ENCODE peak calls at places on chromosome 20, in six cellular contexts. B is transverse colon, W is RWPE1, Z is OCI-LY7, D is epithelial cell of proximal tubule, Y is BJ. F is an unnamed sample.

GRCh38 chr20:62219992-62220665 is at the start of gene HRH3:
- DNase-seq in B (peak; percentile 25), W (peak; percentile 84), Z (peak; percentile 56), D (no peak), Y (no peak), F (peak; percentile 81)

GRCh38 chr20:51534764-51535386 is 7.6 kb downstream of the NFATC2 start:
- DNase-seq in B (no peak), W (no peak), Z (no peak), D (no peak), Y (no peak), F (no peak)

GRCh38 chr20:51697119-51697826 is 70.9 kb downstream of the ATP9A start:
- DNase-seq in B (no peak), W (no peak), Z (no peak), D (no peak), Y (no peak), F (no peak)

GRCh38 chr20:62330576-62331317 is 27.9 kb downstream of the ADRM1 start:
- DNase-seq in B (no peak), W (no peak), Z (no peak), D (no peak), Y (no peak), F (no peak)

GRCh38 chr20:9054176-9054575 is 14.7 kb upstream of the PLCB4 start:
- DNase-seq in B (no peak), W (no peak), Z (no peak), D (no peak), Y (peak; percentile 59), F (peak; percentile 24)

GRCh38 chr20:6744805-6745204 is 22.7 kb upstream of the BMP2 start:
- DNase-seq in B (no peak), W (no peak), Z (no peak), D (no peak), Y (no peak), F (no peak)

GRCh38 chr20:44095831-44096230 is 91.2 kb downstream of the JPH2 start:
- DNase-seq in B (no peak), W (no peak), Z (no peak), D (no peak), Y (no peak), F (no peak)

GRCh38 chr20:37295001-37295400 is 5.5 kb downstream of the MANBAL start:
- DNase-seq in B (no peak), W (peak; percentile 99), Z (no peak), D (peak; percentile 96), Y (peak; percentile 97), F (no peak)

GRCh38 chr20:60403105-60403741 is 445.0 kb downstream of the CDH26 start:
- DNase-seq in B (no peak), W (no peak), Z (peak; percentile 84), D (no peak), Y (no peak), F (no peak)

GRCh38 chr20:51678041-51678697 is 90.0 kb downstream of the ATP9A start:
- DNase-seq in B (no peak), W (no peak), Z (no peak), D (no peak), Y (no peak), F (peak; percentile 18)

GRCh38 chr20:20366896-20367680 is 816 bp upstream of the INSM1 start:
- DNase-seq in B (no peak), W (no peak), Z (no peak), D (no peak), Y (no peak), F (no peak)

GRCh38 chr20:37907677-37908397 is 4.9 kb downstream of the VSTM2L start:
- DNase-seq in B (no peak), W (peak; percentile 75), Z (no peak), D (peak; percentile 56), Y (peak; percentile 38), F (peak; percentile 67)

GRCh38 chr20:8912731-8913130 is 156.2 kb upstream of the PLCB4 start:
- DNase-seq in B (no peak), W (no peak), Z (no peak), D (no peak), Y (no peak), F (no peak)

GRCh38 chr20:48283470-48284110 is 498.3 kb upstream of the SULF2 start:
- DNase-seq in B (peak; percentile 25), W (peak; percentile 86), Z (no peak), D (peak; percentile 92), Y (peak; percentile 69), F (no peak)

GRCh38 chr20:24673678-24674570 is 204.5 kb downstream of the SYNDIG1 start:
- DNase-seq in B (no peak), W (peak; percentile 44), Z (no peak), D (peak; percentile 42), Y (no peak), F (no peak)

GRCh38 chr20:48026981-48027592 is 241.8 kb upstream of the SULF2 start:
- DNase-seq in B (no peak), W (no peak), Z (peak; percentile 55), D (no peak), Y (no peak), F (no peak)

GRCh38 chr20:20837574-20838021 is 125.2 kb upstream of the RALGAPA2 start:
- DNase-seq in B (peak; percentile 36), W (peak; percentile 54), Z (peak; percentile 18), D (no peak), Y (no peak), F (peak; percentile 56)

GRCh38 chr20:58544891-58545290 is 29.7 kb upstream of the APCDD1L start:
- DNase-seq in B (no peak), W (no peak), Z (no peak), D (no peak), Y (no peak), F (no peak)

GRCh38 chr20:53575481-53576194 is 18.0 kb downstream of the ZNF217 start:
- DNase-seq in B (no peak), W (no peak), Z (no peak), D (no peak), Y (no peak), F (no peak)

GRCh38 chr20:50191065-50191565 is 485 bp downstream of the CEBPB start:
- DNase-seq in B (peak; percentile 75), W (peak; percentile 54), Z (peak; percentile 76), D (no peak), Y (no peak), F (peak; percentile 63)

GRCh38 chr20:56974499-56975250 is 291.8 kb downstream of the BMP7 start:
- DNase-seq in B (peak; percentile 59), W (peak; percentile 74), Z (peak; percentile 76), D (peak; percentile 2), Y (peak; percentile 15), F (peak; percentile 46)
- TF ChIP-seq CTCF in B (peak; percentile 64), W (peak; percentile 80), Z (peak; percentile 95), D (peak; percentile 76), Y (peak; percentile 83), F (peak; percentile 67)

GRCh38 chr20:3250091-3250504 is 11.1 kb upstream of the SLC4A11 start:
- DNase-seq in B (no peak), W (no peak), Z (no peak), D (no peak), Y (no peak), F (no peak)
- TF ChIP-seq CTCF in B (no peak), W (no peak), Z (peak; percentile 25), D (peak; percentile 33), Y (peak; percentile 32), F (peak; percentile 37)

DNA sequence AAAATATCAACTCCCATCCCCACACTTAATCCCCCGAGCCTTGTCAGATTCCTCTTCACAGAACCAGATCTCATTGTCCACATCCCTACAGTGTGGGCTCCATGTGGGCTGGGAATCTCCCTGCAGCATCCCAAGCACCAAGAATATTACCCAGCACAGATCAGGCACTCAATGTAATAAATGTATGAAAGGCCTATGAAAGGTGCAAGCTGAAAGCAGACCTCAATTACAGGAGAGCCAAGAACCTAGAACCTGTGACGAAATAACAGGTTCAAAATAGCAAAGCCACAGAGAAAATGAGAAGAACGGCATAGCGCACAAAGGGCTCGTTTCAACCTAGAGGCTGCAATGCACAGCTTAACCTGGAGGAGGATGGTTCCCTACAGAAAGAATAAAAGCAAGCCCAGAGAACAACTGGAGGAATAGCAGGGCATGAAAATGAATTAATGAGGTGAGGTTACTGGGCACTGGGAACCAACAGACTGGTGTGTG is 3.1 kb downstream of the SLC23A2 start:
- DNase-seq in B (no peak), W (no peak), Z (peak; percentile 58), D (no peak), Y (no peak), F (no peak)
- TF ChIP-seq CTCF in B (no peak), W (no peak), Z (peak; percentile 54), D (peak; percentile 11), Y (no peak), F (no peak)

GRCh38 chr20:45341939-45342862 is 6.0 kb downstream of the SDC4 start:
- DNase-seq in B (peak; percentile 53), W (peak; percentile 55), Z (no peak), D (no peak), Y (no peak), F (peak; percentile 74)

GRCh38 chr20:45341579-45341938 is 6.7 kb downstream of the SDC4 start:
- DNase-seq in B (no peak), W (no peak), Z (no peak), D (no peak), Y (no peak), F (no peak)

GRCh38 chr20:45340236-45340847 is 7.9 kb downstream of the SDC4 start:
- DNase-seq in B (no peak), W (no peak), Z (no peak), D (no peak), Y (no peak), F (no peak)

GRCh38 chr20:45339799-45340198 is 8.4 kb downstream of the SDC4 start:
- DNase-seq in B (no peak), W (no peak), Z (peak; percentile 39), D (no peak), Y (no peak), F (no peak)

DNA sequence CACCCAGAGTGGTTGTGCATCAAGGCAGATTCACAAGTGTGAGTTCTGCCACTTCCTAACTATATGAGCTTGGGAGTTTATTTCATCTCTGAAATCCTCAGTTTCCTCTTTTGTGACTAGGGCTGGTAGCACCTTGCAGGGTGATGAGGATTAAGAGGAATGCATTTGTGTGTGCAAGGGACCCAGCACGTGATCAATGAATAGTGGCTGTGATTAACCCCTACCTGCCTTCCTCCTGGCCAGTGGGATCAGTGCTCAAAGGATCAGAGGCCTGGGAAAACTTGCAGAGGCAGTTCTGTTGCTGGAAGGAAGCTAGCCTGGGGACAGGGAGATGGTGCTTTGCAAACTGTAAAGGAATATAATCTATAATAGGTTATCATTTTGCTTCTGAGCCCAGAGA is 7.3 kb downstream of the SDC4 start:
- DNase-seq in B (no peak), W (peak; percentile 50), Z (no peak), D (no peak), Y (no peak), F (no peak)
- TF ChIP-seq CTCF in B (no peak), W (no peak), Z (no peak), D (no peak), Y (no peak), F (no peak)

DNA sequence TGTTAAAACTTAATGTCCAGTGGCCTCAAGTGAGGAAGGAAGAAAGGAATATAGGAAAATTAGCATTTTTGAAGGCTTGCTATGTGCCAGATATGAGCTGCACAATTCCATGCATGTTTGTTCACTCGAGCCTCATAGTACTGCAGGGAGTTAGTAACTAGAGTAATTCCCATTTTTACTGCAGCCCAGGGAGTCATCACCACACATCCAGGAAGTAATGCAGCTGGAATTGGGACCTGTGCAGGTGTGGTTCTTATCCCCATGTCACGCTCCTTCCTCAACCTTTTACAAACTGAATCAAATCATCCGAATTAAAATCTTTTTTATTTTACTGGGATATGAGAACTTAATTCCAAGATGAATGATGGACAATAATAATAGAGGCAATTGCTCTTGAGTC is 149.5 kb upstream of the MAFB start:
- DNase-seq in B (no peak), W (no peak), Z (no peak), D (no peak), Y (no peak), F (no peak)
- TF ChIP-seq CTCF in B (no peak), W (no peak), Z (no peak), D (no peak), Y (no peak), F (no peak)